ENCODE peak calls at places on chromosomes 5 and 9, in six cellular contexts. One of them, this sample, is unnamed. For H3K27me3, the result is how much of the 10 kb centered on the place peaks cover.

GRCh38 chr9:109817146-109817845 is 37.3 kb downstream of the PALM2AKAP2 start:
- DNase-seq in dorsolateral prefrontal cortex: no peak
- DNase-seq in GM23248: peak
- DNase-seq in Caco-2: no peak
- DNase-seq in endodermal cell: no peak
- DNase-seq in GM12878: no peak
- DNase-seq in this sample: no peak

GRCh38 chr9:135516132-135516860 is 4.9 kb upstream of the LCN1 start:
- DNase-seq in GM23248: no peak
- DNase-seq in GM12878: no peak
- DNase-seq in endodermal cell: peak
- DNase-seq in Caco-2: no peak
- DNase-seq in dorsolateral prefrontal cortex: no peak
- DNase-seq in this sample: no peak

GRCh38 chr9:84315278-84315877 is 25.2 kb downstream of the SLC28A3 start:
- DNase-seq in endodermal cell: peak
- DNase-seq in GM23248: peak
- DNase-seq in GM12878: no peak
- DNase-seq in Caco-2: peak
- DNase-seq in dorsolateral prefrontal cortex: peak
- DNase-seq in this sample: peak

GRCh38 chr5:105762728-105763127 is 1908.0 kb downstream of the EFNA5 start:
- DNase-seq in GM12878: no peak
- DNase-seq in Caco-2: no peak
- DNase-seq in GM23248: no peak
- DNase-seq in dorsolateral prefrontal cortex: no peak
- DNase-seq in endodermal cell: no peak
- DNase-seq in this sample: no peak

GRCh38 chr9:127931092-127931881 is 710 bp upstream of the PIP5KL1 start:
- DNase-seq in Caco-2: peak
- DNase-seq in dorsolateral prefrontal cortex: no peak
- DNase-seq in endodermal cell: peak
- DNase-seq in GM12878: no peak
- DNase-seq in GM23248: peak
- DNase-seq in this sample: no peak

GRCh38 chr9:79220666-79221065 is 351.1 kb upstream of the TLE4 start:
- DNase-seq in endodermal cell: no peak
- DNase-seq in Caco-2: no peak
- DNase-seq in GM12878: no peak
- DNase-seq in GM23248: peak
- DNase-seq in dorsolateral prefrontal cortex: no peak
- DNase-seq in this sample: no peak

GRCh38 chr5:138129347-138129746 is 9.9 kb downstream of the NME5 start:
- DNase-seq in Caco-2: no peak
- DNase-seq in GM12878: no peak
- DNase-seq in GM23248: no peak
- DNase-seq in endodermal cell: no peak
- DNase-seq in dorsolateral prefrontal cortex: no peak
- DNase-seq in this sample: no peak

GRCh38 chr9:109286981-109287380 is 33.9 kb downstream of the EPB41L4B start:
- DNase-seq in GM12878: no peak
- DNase-seq in GM23248: peak
- DNase-seq in dorsolateral prefrontal cortex: no peak
- DNase-seq in endodermal cell: no peak
- DNase-seq in Caco-2: no peak
- DNase-seq in this sample: no peak

GRCh38 chr5:99815-100214 is 7.8 kb downstream of the PLEKHG4B start:
- DNase-seq in GM12878: no peak
- DNase-seq in endodermal cell: no peak
- DNase-seq in Caco-2: no peak
- DNase-seq in dorsolateral prefrontal cortex: no peak
- DNase-seq in GM23248: no peak
- DNase-seq in this sample: no peak

GRCh38 chr5:133675376-133676154 is 63.2 kb upstream of the FSTL4 start:
- DNase-seq in endodermal cell: peak
- DNase-seq in GM23248: no peak
- DNase-seq in GM12878: no peak
- DNase-seq in Caco-2: no peak
- DNase-seq in dorsolateral prefrontal cortex: peak
- DNase-seq in this sample: no peak

GRCh38 chr9:78035369-78035993 is 3.9 kb upstream of the GNAQ start:
- DNase-seq in GM23248: peak
- DNase-seq in endodermal cell: peak
- DNase-seq in GM12878: peak
- DNase-seq in dorsolateral prefrontal cortex: peak
- DNase-seq in Caco-2: peak
- DNase-seq in this sample: peak

GRCh38 chr5:125595095-125595494 is 828.1 kb upstream of the GRAMD2B start:
- DNase-seq in GM23248: peak
- DNase-seq in Caco-2: no peak
- DNase-seq in GM12878: no peak
- DNase-seq in endodermal cell: no peak
- DNase-seq in dorsolateral prefrontal cortex: no peak
- DNase-seq in this sample: no peak

GRCh38 chr5:144697847-144698262 is 527.2 kb downstream of the KCTD16 start:
- DNase-seq in GM12878: no peak
- DNase-seq in Caco-2: no peak
- DNase-seq in endodermal cell: no peak
- DNase-seq in dorsolateral prefrontal cortex: no peak
- DNase-seq in GM23248: peak
- DNase-seq in this sample: no peak

GRCh38 chr5:54384356-54384933 is 71.1 kb upstream of the HSPB3 start:
- DNase-seq in Caco-2: peak
- DNase-seq in endodermal cell: no peak
- DNase-seq in dorsolateral prefrontal cortex: no peak
- DNase-seq in GM12878: no peak
- DNase-seq in GM23248: no peak
- DNase-seq in this sample: no peak

GRCh38 chr5:38715671-38716070 is 130.1 kb upstream of the OSMR start:
- DNase-seq in GM23248: peak
- DNase-seq in endodermal cell: no peak
- DNase-seq in Caco-2: no peak
- DNase-seq in GM12878: no peak
- DNase-seq in dorsolateral prefrontal cortex: no peak
- DNase-seq in this sample: no peak

GRCh38 chr5:111461261-111461671 is 51.1 kb downstream of the STARD4 start:
- DNase-seq in Caco-2: no peak
- DNase-seq in dorsolateral prefrontal cortex: peak
- DNase-seq in GM12878: no peak
- DNase-seq in endodermal cell: peak
- DNase-seq in GM23248: peak
- DNase-seq in this sample: peak

GRCh38 chr5:51385214-51385613 is 2.0 kb downstream of the ISL1 start:
- DNase-seq in endodermal cell: no peak
- DNase-seq in dorsolateral prefrontal cortex: no peak
- DNase-seq in GM23248: no peak
- DNase-seq in Caco-2: no peak
- DNase-seq in GM12878: no peak
- DNase-seq in this sample: no peak

GRCh38 chr9:110752766-110753165 is 84.2 kb downstream of the MUSK start:
- DNase-seq in GM23248: peak
- DNase-seq in endodermal cell: no peak
- DNase-seq in dorsolateral prefrontal cortex: no peak
- DNase-seq in GM12878: no peak
- DNase-seq in Caco-2: no peak
- DNase-seq in this sample: no peak

GRCh38 chr5:110058175-110058574 is 368.4 kb downstream of the MAN2A1 start:
- DNase-seq in Caco-2: no peak
- DNase-seq in GM23248: no peak
- DNase-seq in dorsolateral prefrontal cortex: no peak
- DNase-seq in GM12878: no peak
- DNase-seq in endodermal cell: no peak
- DNase-seq in this sample: no peak

GRCh38 chr9:129491486-129491855 is 129.4 kb downstream of the C9orf50 start:
- DNase-seq in dorsolateral prefrontal cortex: no peak
- DNase-seq in GM12878: no peak
- DNase-seq in endodermal cell: peak
- DNase-seq in Caco-2: no peak
- DNase-seq in GM23248: no peak
- DNase-seq in this sample: no peak

GRCh38 chr9:136095028-136095494 is at the start of gene NACC2:
- DNase-seq in dorsolateral prefrontal cortex: peak
- DNase-seq in GM23248: peak
- DNase-seq in Caco-2: peak
- DNase-seq in GM12878: no peak
- DNase-seq in endodermal cell: peak
- DNase-seq in this sample: peak

GRCh38 chr9:19371942-19372341 is 8.1 kb downstream of the RPS6 start:
- DNase-seq in GM12878: no peak
- DNase-seq in GM23248: peak
- DNase-seq in dorsolateral prefrontal cortex: no peak
- DNase-seq in endodermal cell: no peak
- DNase-seq in Caco-2: no peak
- DNase-seq in this sample: no peak

GRCh38 chr9:95058121-95058785 is 259.3 kb downstream of the FANCC start:
- DNase-seq in endodermal cell: no peak
- DNase-seq in GM23248: no peak
- DNase-seq in dorsolateral prefrontal cortex: no peak
- DNase-seq in GM12878: no peak
- DNase-seq in Caco-2: no peak
- DNase-seq in this sample: no peak

GRCh38 chr9:123318961-123319421 is 37.0 kb upstream of the CRB2 start:
- DNase-seq in GM12878: no peak
- DNase-seq in Caco-2: no peak
- DNase-seq in GM23248: no peak
- DNase-seq in dorsolateral prefrontal cortex: peak
- DNase-seq in endodermal cell: no peak
- DNase-seq in this sample: no peak

GRCh38 chr9:126554292-126554691 is 59.4 kb upstream of the LMX1B start:
- DNase-seq in dorsolateral prefrontal cortex: no peak
- DNase-seq in GM23248: no peak
- DNase-seq in Caco-2: no peak
- DNase-seq in GM12878: no peak
- DNase-seq in endodermal cell: no peak
- DNase-seq in this sample: no peak

GRCh38 chr5:37738865-37739488 is 100.9 kb downstream of the GDNF start:
- DNase-seq in Caco-2: no peak
- DNase-seq in dorsolateral prefrontal cortex: no peak
- DNase-seq in GM12878: no peak
- DNase-seq in GM23248: no peak
- DNase-seq in endodermal cell: no peak
- DNase-seq in this sample: no peak

GRCh38 chr5:166276006-166276405 is 2015.4 kb upstream of the WWC1 start:
- DNase-seq in dorsolateral prefrontal cortex: no peak
- DNase-seq in Caco-2: no peak
- DNase-seq in endodermal cell: no peak
- DNase-seq in GM23248: no peak
- DNase-seq in GM12878: no peak
- DNase-seq in this sample: no peak

GRCh38 chr5:61254969-61255555 is 77.0 kb upstream of the ZSWIM6 start:
- DNase-seq in GM23248: no peak
- DNase-seq in endodermal cell: no peak
- DNase-seq in GM12878: no peak
- DNase-seq in dorsolateral prefrontal cortex: no peak
- DNase-seq in Caco-2: peak
- DNase-seq in this sample: no peak
- H3K4me3 ChIP-seq in GM23248: no peak
- H3K4me3 ChIP-seq in endodermal cell: no peak
- H3K4me3 ChIP-seq in GM12878: no peak
- H3K4me3 ChIP-seq in dorsolateral prefrontal cortex: no peak
- H3K4me3 ChIP-seq in Caco-2: no peak
- H3K4me3 ChIP-seq in this sample: no peak

GRCh38 chr5:107541400-107541799 is 129.3 kb downstream of the EFNA5 start:
- DNase-seq in GM23248: no peak
- DNase-seq in Caco-2: no peak
- DNase-seq in dorsolateral prefrontal cortex: no peak
- DNase-seq in endodermal cell: no peak
- DNase-seq in GM12878: no peak
- DNase-seq in this sample: no peak
- H3K27me3 ChIP-seq in GM23248: under half
- H3K27me3 ChIP-seq in Caco-2: under half
- H3K27me3 ChIP-seq in dorsolateral prefrontal cortex: under half
- H3K27me3 ChIP-seq in endodermal cell: under half
- H3K27me3 ChIP-seq in GM12878: under half
- H3K27me3 ChIP-seq in this sample: under half

DNA sequence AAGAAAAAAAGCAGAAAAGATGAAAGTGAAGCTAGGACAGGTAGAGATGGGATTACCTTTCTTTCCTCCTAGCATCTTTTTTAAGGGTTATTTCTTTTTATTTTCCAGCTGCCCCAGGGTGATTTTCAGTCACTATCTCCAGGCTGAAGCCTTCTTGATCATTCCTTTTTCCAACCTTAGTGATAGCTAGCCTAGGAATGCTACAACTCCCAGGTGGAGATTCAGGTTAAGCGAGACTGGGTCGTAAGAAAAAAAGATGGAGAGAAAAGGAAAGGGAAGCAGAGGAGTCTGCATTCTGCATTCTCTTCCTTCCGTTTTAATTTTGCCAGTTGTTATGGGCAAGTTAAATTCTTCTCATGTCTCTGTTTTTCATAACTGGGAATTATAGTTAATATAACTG is 36.7 kb upstream of the RIC1 start:
- DNase-seq in dorsolateral prefrontal cortex: no peak
- DNase-seq in endodermal cell: no peak
- DNase-seq in GM23248: no peak
- DNase-seq in GM12878: no peak
- DNase-seq in Caco-2: no peak
- DNase-seq in this sample: no peak
- H3K4me3 ChIP-seq in dorsolateral prefrontal cortex: no peak
- H3K4me3 ChIP-seq in endodermal cell: no peak
- H3K4me3 ChIP-seq in GM23248: no peak
- H3K4me3 ChIP-seq in GM12878: no peak
- H3K4me3 ChIP-seq in Caco-2: no peak
- H3K4me3 ChIP-seq in this sample: no peak

GRCh38 chr5:178555005-178555404 is 35.2 kb downstream of the COL23A1 start:
- DNase-seq in endodermal cell: peak
- DNase-seq in GM12878: no peak
- DNase-seq in GM23248: no peak
- DNase-seq in dorsolateral prefrontal cortex: no peak
- DNase-seq in Caco-2: no peak
- DNase-seq in this sample: no peak
- H3K27me3 ChIP-seq in endodermal cell: under half
- H3K27me3 ChIP-seq in GM12878: under half
- H3K27me3 ChIP-seq in GM23248: under half
- H3K27me3 ChIP-seq in dorsolateral prefrontal cortex: under half
- H3K27me3 ChIP-seq in Caco-2: under half
- H3K27me3 ChIP-seq in this sample: under half